ENCODE peak calls at places on chromosomes 16 and 17, in seven cellular contexts. One of them, this sample, is unnamed.

GRCh38 chr16:73126453-73126853 is 78.5 kb upstream of the ZFHX3 start:
- DNase-seq in stomach: no peak
- DNase-seq in hepatocyte: peak
- DNase-seq in heart right ventricle: peak
- DNase-seq in cardiac muscle cell: peak
- DNase-seq in adrenal gland: peak
- DNase-seq in CD4-positive, CD25-positive, alpha-beta regulatory T cell: no peak
- DNase-seq in this sample: no peak

GRCh38 chr17:68248199-68248825 is 469 bp downstream of the AMZ2 start:
- DNase-seq in adrenal gland: peak
- DNase-seq in CD4-positive, CD25-positive, alpha-beta regulatory T cell: no peak
- DNase-seq in stomach: peak
- DNase-seq in cardiac muscle cell: peak
- DNase-seq in heart right ventricle: no peak
- DNase-seq in hepatocyte: peak
- DNase-seq in this sample: peak

GRCh38 chr16:79295746-79296145 is 304.8 kb downstream of the MAF start:
- DNase-seq in adrenal gland: no peak
- DNase-seq in CD4-positive, CD25-positive, alpha-beta regulatory T cell: no peak
- DNase-seq in stomach: no peak
- DNase-seq in hepatocyte: no peak
- DNase-seq in cardiac muscle cell: no peak
- DNase-seq in heart right ventricle: no peak
- DNase-seq in this sample: no peak

GRCh38 chr17:35387496-35387895 is 14.1 kb upstream of the SLFN11 start:
- DNase-seq in hepatocyte: no peak
- DNase-seq in CD4-positive, CD25-positive, alpha-beta regulatory T cell: no peak
- DNase-seq in stomach: no peak
- DNase-seq in cardiac muscle cell: no peak
- DNase-seq in heart right ventricle: no peak
- DNase-seq in adrenal gland: no peak
- DNase-seq in this sample: no peak

GRCh38 chr16:67149276-67150057 is 1.3 kb downstream of the B3GNT9 start:
- DNase-seq in cardiac muscle cell: no peak
- DNase-seq in adrenal gland: no peak
- DNase-seq in hepatocyte: no peak
- DNase-seq in stomach: no peak
- DNase-seq in CD4-positive, CD25-positive, alpha-beta regulatory T cell: no peak
- DNase-seq in heart right ventricle: no peak
- DNase-seq in this sample: no peak

GRCh38 chr17:48733632-48734327 is 5.2 kb upstream of the HOXB13 start:
- DNase-seq in heart right ventricle: no peak
- DNase-seq in CD4-positive, CD25-positive, alpha-beta regulatory T cell: no peak
- DNase-seq in hepatocyte: no peak
- DNase-seq in cardiac muscle cell: no peak
- DNase-seq in stomach: no peak
- DNase-seq in adrenal gland: no peak
- DNase-seq in this sample: no peak

GRCh38 chr17:80005360-80006338 is 30.0 kb downstream of the TBC1D16 start:
- DNase-seq in cardiac muscle cell: peak
- DNase-seq in CD4-positive, CD25-positive, alpha-beta regulatory T cell: peak
- DNase-seq in stomach: peak
- DNase-seq in hepatocyte: peak
- DNase-seq in adrenal gland: peak
- DNase-seq in heart right ventricle: peak
- DNase-seq in this sample: no peak

GRCh38 chr17:73650147-73650546 is 5.9 kb upstream of the SDK2 start:
- DNase-seq in cardiac muscle cell: peak
- DNase-seq in stomach: no peak
- DNase-seq in heart right ventricle: no peak
- DNase-seq in adrenal gland: no peak
- DNase-seq in hepatocyte: peak
- DNase-seq in CD4-positive, CD25-positive, alpha-beta regulatory T cell: no peak
- DNase-seq in this sample: no peak

GRCh38 chr16:88591577-88592021 is 21.4 kb downstream of the ZC3H18 start:
- DNase-seq in stomach: no peak
- DNase-seq in adrenal gland: peak
- DNase-seq in hepatocyte: no peak
- DNase-seq in heart right ventricle: no peak
- DNase-seq in CD4-positive, CD25-positive, alpha-beta regulatory T cell: peak
- DNase-seq in cardiac muscle cell: peak
- DNase-seq in this sample: no peak

GRCh38 chr16:81723098-81723723 is 55.9 kb upstream of the PLCG2 start:
- DNase-seq in stomach: no peak
- DNase-seq in CD4-positive, CD25-positive, alpha-beta regulatory T cell: peak
- DNase-seq in hepatocyte: peak
- DNase-seq in cardiac muscle cell: peak
- DNase-seq in adrenal gland: peak
- DNase-seq in heart right ventricle: no peak
- DNase-seq in this sample: no peak

GRCh38 chr17:33267279-33267790 is 25.8 kb downstream of the ASIC2 start:
- DNase-seq in heart right ventricle: no peak
- DNase-seq in cardiac muscle cell: peak
- DNase-seq in hepatocyte: no peak
- DNase-seq in stomach: no peak
- DNase-seq in adrenal gland: no peak
- DNase-seq in CD4-positive, CD25-positive, alpha-beta regulatory T cell: no peak
- DNase-seq in this sample: no peak

GRCh38 chr17:17739388-17740066 is 58.3 kb downstream of the RAI1 start:
- DNase-seq in adrenal gland: peak
- DNase-seq in hepatocyte: peak
- DNase-seq in heart right ventricle: no peak
- DNase-seq in stomach: peak
- DNase-seq in cardiac muscle cell: peak
- DNase-seq in CD4-positive, CD25-positive, alpha-beta regulatory T cell: no peak
- DNase-seq in this sample: peak

DNA sequence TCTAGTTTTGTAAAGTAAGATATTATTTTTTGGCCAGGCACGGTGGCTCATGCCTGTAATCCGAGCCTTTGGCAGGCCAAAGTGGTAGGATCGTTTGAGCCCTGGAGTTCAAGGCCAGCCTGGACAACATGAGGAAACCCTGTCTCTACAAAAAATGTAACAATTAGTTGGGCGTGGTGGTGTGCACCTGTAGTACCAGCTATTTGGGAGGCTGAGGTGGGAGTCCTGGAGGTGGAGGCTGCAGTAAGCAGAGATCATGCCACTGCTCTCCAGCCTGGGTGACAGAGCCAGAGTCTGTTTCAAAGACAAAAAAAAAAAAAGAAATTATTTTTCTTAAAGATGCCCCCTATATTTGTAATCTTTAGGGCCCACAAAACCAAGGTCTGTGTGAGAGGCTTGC is 16.0 kb upstream of the RHOT1 start:
- DNase-seq in adrenal gland: no peak
- DNase-seq in hepatocyte: no peak
- DNase-seq in heart right ventricle: no peak
- DNase-seq in CD4-positive, CD25-positive, alpha-beta regulatory T cell: no peak
- DNase-seq in cardiac muscle cell: no peak
- DNase-seq in stomach: no peak
- DNase-seq in this sample: no peak
- H3K27ac ChIP-seq in adrenal gland: no peak
- H3K27ac ChIP-seq in hepatocyte: peak
- H3K27ac ChIP-seq in heart right ventricle: no peak
- H3K27ac ChIP-seq in CD4-positive, CD25-positive, alpha-beta regulatory T cell: peak
- H3K27ac ChIP-seq in cardiac muscle cell: no peak
- H3K27ac ChIP-seq in stomach: peak
- H3K27ac ChIP-seq in this sample: peak

GRCh38 chr17:8966926-8967325 is 1.4 kb upstream of the PIK3R5 start:
- DNase-seq in heart right ventricle: no peak
- DNase-seq in adrenal gland: no peak
- DNase-seq in cardiac muscle cell: no peak
- DNase-seq in CD4-positive, CD25-positive, alpha-beta regulatory T cell: no peak
- DNase-seq in hepatocyte: no peak
- DNase-seq in stomach: no peak
- DNase-seq in this sample: no peak
- H3K27ac ChIP-seq in heart right ventricle: no peak
- H3K27ac ChIP-seq in adrenal gland: peak
- H3K27ac ChIP-seq in cardiac muscle cell: no peak
- H3K27ac ChIP-seq in CD4-positive, CD25-positive, alpha-beta regulatory T cell: no peak
- H3K27ac ChIP-seq in hepatocyte: no peak
- H3K27ac ChIP-seq in stomach: peak
- H3K27ac ChIP-seq in this sample: peak

DNA sequence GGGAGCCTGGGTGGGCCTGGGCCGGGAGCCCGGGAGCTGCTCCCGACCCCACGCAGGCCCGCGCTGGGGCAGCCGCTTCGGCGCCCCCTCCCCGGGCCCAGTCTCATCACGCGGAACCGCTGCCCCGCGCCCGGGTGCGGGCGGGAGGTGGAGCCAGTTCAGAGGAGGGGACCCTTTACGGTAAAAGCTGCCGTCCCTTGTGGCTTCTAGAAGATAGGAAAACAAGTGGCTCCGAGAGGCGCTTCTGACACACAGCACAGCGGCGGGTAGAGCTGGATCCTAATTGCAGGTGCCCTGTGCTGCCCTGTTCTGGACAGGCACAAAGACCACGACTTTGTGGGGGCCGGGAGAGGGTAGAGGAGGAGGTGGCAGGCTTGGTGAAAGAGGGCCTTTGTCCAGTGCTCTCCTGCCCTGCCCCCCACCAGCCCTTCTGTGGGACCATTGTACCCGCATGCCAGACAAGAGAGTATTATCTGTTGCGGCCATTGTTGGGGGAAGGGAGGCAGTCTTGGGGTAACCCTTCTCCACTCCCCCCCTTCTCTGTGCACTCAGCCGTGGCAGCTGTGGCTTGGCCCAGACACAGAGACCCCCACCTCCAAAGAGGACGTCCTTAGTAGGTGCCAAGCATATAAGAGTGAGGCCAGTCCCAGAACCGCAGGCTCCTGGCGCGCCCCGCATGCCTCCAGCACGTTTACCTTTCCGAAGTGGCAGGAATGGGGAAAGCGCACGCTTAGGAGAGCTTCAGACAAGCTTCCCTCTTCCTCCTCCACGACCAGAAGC is 736 bp downstream of the CNP start:
- DNase-seq in CD4-positive, CD25-positive, alpha-beta regulatory T cell: peak
- DNase-seq in cardiac muscle cell: no peak
- DNase-seq in hepatocyte: no peak
- DNase-seq in adrenal gland: peak
- DNase-seq in heart right ventricle: no peak
- DNase-seq in stomach: no peak
- DNase-seq in this sample: peak
- H3K27ac ChIP-seq in CD4-positive, CD25-positive, alpha-beta regulatory T cell: peak
- H3K27ac ChIP-seq in cardiac muscle cell: peak
- H3K27ac ChIP-seq in hepatocyte: peak
- H3K27ac ChIP-seq in adrenal gland: peak
- H3K27ac ChIP-seq in heart right ventricle: peak
- H3K27ac ChIP-seq in stomach: peak
- H3K27ac ChIP-seq in this sample: peak

DNA sequence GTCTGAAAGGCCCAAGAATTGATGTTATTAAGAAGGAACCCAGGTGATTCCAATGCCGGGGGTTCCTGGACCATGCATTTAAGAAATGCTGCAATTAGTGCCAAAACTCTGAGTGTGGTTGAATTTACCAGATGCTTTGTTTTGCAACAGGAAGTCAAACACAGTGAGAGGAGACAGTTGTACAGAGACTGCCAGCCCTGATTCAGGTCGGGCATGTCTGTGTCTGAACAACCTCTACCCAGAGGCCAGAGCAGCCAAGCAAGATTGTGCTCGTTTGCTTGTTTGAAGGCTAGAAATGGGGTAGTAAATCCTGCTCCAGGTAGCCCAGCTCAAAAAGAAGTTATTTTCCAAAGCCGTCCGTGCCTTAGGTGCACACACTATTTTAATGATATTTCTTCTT is 412.4 kb upstream of the ERCC4 start:
- DNase-seq in stomach: no peak
- DNase-seq in cardiac muscle cell: no peak
- DNase-seq in heart right ventricle: no peak
- DNase-seq in adrenal gland: no peak
- DNase-seq in hepatocyte: no peak
- DNase-seq in CD4-positive, CD25-positive, alpha-beta regulatory T cell: no peak
- DNase-seq in this sample: no peak
- H3K27ac ChIP-seq in stomach: no peak
- H3K27ac ChIP-seq in cardiac muscle cell: no peak
- H3K27ac ChIP-seq in heart right ventricle: no peak
- H3K27ac ChIP-seq in adrenal gland: no peak
- H3K27ac ChIP-seq in hepatocyte: no peak
- H3K27ac ChIP-seq in CD4-positive, CD25-positive, alpha-beta regulatory T cell: no peak
- H3K27ac ChIP-seq in this sample: no peak

GRCh38 chr16:70753694-70754325 is 47.1 kb downstream of the VAC14 start:
- DNase-seq in stomach: no peak
- DNase-seq in adrenal gland: no peak
- DNase-seq in heart right ventricle: no peak
- DNase-seq in hepatocyte: no peak
- DNase-seq in cardiac muscle cell: no peak
- DNase-seq in CD4-positive, CD25-positive, alpha-beta regulatory T cell: no peak
- DNase-seq in this sample: no peak

GRCh38 chr16:70754874-70755600 is 45.9 kb downstream of the VAC14 start:
- DNase-seq in hepatocyte: no peak
- DNase-seq in adrenal gland: no peak
- DNase-seq in stomach: no peak
- DNase-seq in heart right ventricle: no peak
- DNase-seq in cardiac muscle cell: no peak
- DNase-seq in CD4-positive, CD25-positive, alpha-beta regulatory T cell: no peak
- DNase-seq in this sample: no peak

GRCh38 chr16:70757183-70757582 is 43.8 kb downstream of the VAC14 start:
- DNase-seq in cardiac muscle cell: no peak
- DNase-seq in heart right ventricle: no peak
- DNase-seq in hepatocyte: no peak
- DNase-seq in stomach: no peak
- DNase-seq in CD4-positive, CD25-positive, alpha-beta regulatory T cell: no peak
- DNase-seq in adrenal gland: no peak
- DNase-seq in this sample: no peak

GRCh38 chr16:70754371-70754770 is 46.6 kb downstream of the VAC14 start:
- DNase-seq in stomach: no peak
- DNase-seq in adrenal gland: no peak
- DNase-seq in CD4-positive, CD25-positive, alpha-beta regulatory T cell: no peak
- DNase-seq in cardiac muscle cell: no peak
- DNase-seq in heart right ventricle: no peak
- DNase-seq in hepatocyte: no peak
- DNase-seq in this sample: no peak

GRCh38 chr16:70756071-70756470 is 44.9 kb downstream of the VAC14 start:
- DNase-seq in cardiac muscle cell: no peak
- DNase-seq in adrenal gland: no peak
- DNase-seq in hepatocyte: no peak
- DNase-seq in CD4-positive, CD25-positive, alpha-beta regulatory T cell: no peak
- DNase-seq in stomach: no peak
- DNase-seq in heart right ventricle: no peak
- DNase-seq in this sample: no peak
- H3K27ac ChIP-seq in cardiac muscle cell: no peak
- H3K27ac ChIP-seq in adrenal gland: no peak
- H3K27ac ChIP-seq in hepatocyte: no peak
- H3K27ac ChIP-seq in CD4-positive, CD25-positive, alpha-beta regulatory T cell: no peak
- H3K27ac ChIP-seq in stomach: no peak
- H3K27ac ChIP-seq in heart right ventricle: no peak
- H3K27ac ChIP-seq in this sample: peak

DNA sequence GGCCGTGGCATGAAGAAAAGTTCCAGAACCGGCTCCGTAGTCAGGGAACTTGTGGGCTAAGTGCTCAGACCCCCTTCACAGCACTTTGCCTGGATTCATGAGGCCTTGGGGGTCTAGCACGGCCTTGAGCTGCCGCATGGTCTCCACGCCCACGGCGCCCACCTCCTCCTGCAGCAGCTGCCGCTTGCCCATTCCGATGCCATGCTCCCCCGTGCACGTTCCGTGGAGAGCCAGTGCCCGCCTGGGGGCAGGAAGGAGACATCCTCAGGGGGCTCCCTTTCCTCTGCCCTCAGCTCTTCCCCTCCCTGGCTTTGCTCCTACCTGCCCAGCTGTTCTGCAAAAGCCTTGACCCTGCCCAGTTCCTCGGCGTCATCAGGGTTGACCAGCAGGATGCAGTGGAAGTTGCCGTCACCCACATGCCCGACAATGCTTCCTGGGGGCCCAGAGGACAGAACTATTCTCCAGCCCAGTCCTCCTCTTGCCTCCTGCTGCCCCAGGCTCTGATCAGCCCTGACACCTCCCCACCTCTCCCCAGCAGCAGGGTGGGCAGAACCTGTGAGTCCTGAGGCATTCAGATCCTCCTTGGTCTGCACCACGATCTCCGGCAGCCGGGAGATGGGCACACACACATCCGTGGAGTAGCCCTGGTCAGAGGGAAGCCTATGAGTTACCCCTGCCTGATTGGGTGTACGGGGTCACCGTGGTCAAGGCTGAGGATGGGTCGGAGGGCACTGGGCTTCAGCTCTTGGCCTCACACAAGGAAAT is 4.1 kb downstream of the LDHD start:
- DNase-seq in hepatocyte: no peak
- DNase-seq in adrenal gland: no peak
- DNase-seq in CD4-positive, CD25-positive, alpha-beta regulatory T cell: no peak
- DNase-seq in stomach: no peak
- DNase-seq in heart right ventricle: no peak
- DNase-seq in cardiac muscle cell: no peak
- DNase-seq in this sample: no peak
- H3K27ac ChIP-seq in hepatocyte: no peak
- H3K27ac ChIP-seq in adrenal gland: no peak
- H3K27ac ChIP-seq in CD4-positive, CD25-positive, alpha-beta regulatory T cell: no peak
- H3K27ac ChIP-seq in stomach: peak
- H3K27ac ChIP-seq in heart right ventricle: peak
- H3K27ac ChIP-seq in cardiac muscle cell: peak
- H3K27ac ChIP-seq in this sample: no peak